ENCODE peak calls at places on chromosome 17, in six cellular contexts. One of them, this sample, is unnamed.

GRCh38 chr17:18181358-18181757 is 2.3 kb upstream of the ALKBH5 start:
- DNase-seq in SK-N-SH: no peak
- DNase-seq in H1: no peak
- DNase-seq in HepG2: no peak
- DNase-seq in HL-60: no peak
- DNase-seq in GM12878: no peak
- DNase-seq in this sample: peak; percentile 34

GRCh38 chr17:68456529-68457167 is 648 bp downstream of the WIPI1 start:
- DNase-seq in SK-N-SH: peak; percentile 83
- DNase-seq in HepG2: peak; percentile 92
- DNase-seq in GM12878: no peak
- DNase-seq in H1: peak; percentile 68
- DNase-seq in HL-60: peak; percentile 19
- DNase-seq in this sample: no peak

GRCh38 chr17:2057714-2058520 is 3.0 kb downstream of the HIC1 start:
- DNase-seq in SK-N-SH: no peak
- DNase-seq in HL-60: no peak
- DNase-seq in H1: peak; percentile 70
- DNase-seq in HepG2: no peak
- DNase-seq in GM12878: no peak
- DNase-seq in this sample: no peak

GRCh38 chr17:44646280-44646679 is 10.0 kb upstream of the MEIOC start:
- DNase-seq in HL-60: no peak
- DNase-seq in HepG2: no peak
- DNase-seq in H1: no peak
- DNase-seq in GM12878: no peak
- DNase-seq in SK-N-SH: no peak
- DNase-seq in this sample: no peak

GRCh38 chr17:10050597-10051101 is 145.6 kb upstream of the RCVRN start:
- DNase-seq in GM12878: peak; percentile 68
- DNase-seq in H1: no peak
- DNase-seq in HL-60: peak; percentile 64
- DNase-seq in HepG2: no peak
- DNase-seq in SK-N-SH: no peak
- DNase-seq in this sample: no peak

GRCh38 chr17:53707546-53707945 is 115.2 kb upstream of the KIF2B start:
- DNase-seq in HL-60: no peak
- DNase-seq in H1: no peak
- DNase-seq in SK-N-SH: no peak
- DNase-seq in GM12878: no peak
- DNase-seq in HepG2: no peak
- DNase-seq in this sample: no peak

GRCh38 chr17:1865252-1866037 is 35.6 kb downstream of the RPA1 start:
- DNase-seq in HL-60: peak; percentile 33
- DNase-seq in H1: peak; percentile 60
- DNase-seq in HepG2: peak; percentile 35
- DNase-seq in GM12878: no peak
- DNase-seq in SK-N-SH: peak; percentile 56
- DNase-seq in this sample: peak; percentile 47

GRCh38 chr17:64496786-64497564 is at the start of gene POLG2:
- DNase-seq in GM12878: peak; percentile 75
- DNase-seq in HepG2: peak; percentile 92
- DNase-seq in HL-60: peak; percentile 96
- DNase-seq in SK-N-SH: peak; percentile 96
- DNase-seq in H1: peak; percentile 94
- DNase-seq in this sample: peak; percentile 90

GRCh38 chr17:27939489-27940465 is 46.6 kb upstream of the LYRM9 start:
- DNase-seq in HepG2: no peak
- DNase-seq in GM12878: no peak
- DNase-seq in H1: no peak
- DNase-seq in SK-N-SH: no peak
- DNase-seq in HL-60: no peak
- DNase-seq in this sample: no peak

GRCh38 chr17:59845595-59846390 is 47.0 kb downstream of the TUBD1 start:
- DNase-seq in H1: no peak
- DNase-seq in HepG2: peak; percentile 89
- DNase-seq in GM12878: no peak
- DNase-seq in HL-60: peak; percentile 12
- DNase-seq in SK-N-SH: no peak
- DNase-seq in this sample: peak; percentile 28
- TF ChIP-seq GABPA in H1: no peak
- TF ChIP-seq GABPA in HepG2: no peak
- TF ChIP-seq GABPA in GM12878: no peak
- TF ChIP-seq GABPA in HL-60: no peak
- TF ChIP-seq GABPA in SK-N-SH: no peak
- TF ChIP-seq GABPA in this sample: no peak

GRCh38 chr17:5931611-5932010 is 138.6 kb upstream of the WSCD1 start:
- DNase-seq in H1: no peak
- DNase-seq in GM12878: no peak
- DNase-seq in SK-N-SH: no peak
- DNase-seq in HL-60: no peak
- DNase-seq in HepG2: no peak
- DNase-seq in this sample: no peak
- TF ChIP-seq GABPA in H1: no peak
- TF ChIP-seq GABPA in GM12878: no peak
- TF ChIP-seq GABPA in SK-N-SH: no peak
- TF ChIP-seq GABPA in HL-60: no peak
- TF ChIP-seq GABPA in HepG2: no peak
- TF ChIP-seq GABPA in this sample: no peak

DNA sequence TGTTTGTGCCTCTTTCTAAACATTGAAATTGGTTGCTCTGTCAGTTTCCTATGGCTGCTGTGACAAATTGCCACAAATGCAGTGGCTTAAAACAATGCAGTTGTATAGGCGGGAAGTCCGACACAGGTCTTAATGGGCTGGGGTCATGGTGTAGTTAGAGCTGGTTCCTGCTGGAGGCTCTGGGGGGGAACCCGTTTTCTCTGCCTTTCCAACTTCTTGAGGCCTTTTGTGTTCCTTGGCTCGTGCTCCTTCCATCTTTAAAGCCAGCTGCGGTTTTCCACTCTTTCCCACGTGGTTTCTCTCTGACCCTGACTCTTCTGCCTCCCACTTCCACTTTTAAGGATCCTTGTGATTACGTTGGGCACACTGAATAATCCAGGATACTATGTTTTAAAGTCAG is 12.5 kb downstream of the EPN2 start:
- DNase-seq in SK-N-SH: no peak
- DNase-seq in HL-60: no peak
- DNase-seq in GM12878: no peak
- DNase-seq in HepG2: no peak
- DNase-seq in H1: no peak
- DNase-seq in this sample: no peak
- TF ChIP-seq GABPA in SK-N-SH: no peak
- TF ChIP-seq GABPA in HL-60: no peak
- TF ChIP-seq GABPA in GM12878: no peak
- TF ChIP-seq GABPA in HepG2: no peak
- TF ChIP-seq GABPA in H1: no peak
- TF ChIP-seq GABPA in this sample: no peak

DNA sequence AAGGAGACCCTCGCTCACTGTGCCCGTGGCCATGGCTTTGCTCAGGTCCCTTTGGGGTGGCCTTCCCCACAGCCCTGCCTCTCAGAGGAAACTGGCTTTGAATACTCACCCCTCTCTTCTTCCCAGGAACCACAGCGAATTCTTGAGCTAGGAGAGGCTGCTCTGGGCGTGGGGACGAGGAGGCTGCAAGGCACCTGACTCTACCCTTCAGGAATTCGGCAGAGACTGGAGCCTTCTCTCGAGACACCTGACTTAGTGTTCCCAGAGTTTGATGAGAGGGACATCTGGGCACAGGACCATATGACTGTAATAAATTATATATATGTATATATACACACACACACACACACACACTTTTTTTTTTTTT is 6.2 kb downstream of the LLGL2 start:
- DNase-seq in HL-60: no peak
- DNase-seq in HepG2: no peak
- DNase-seq in GM12878: no peak
- DNase-seq in H1: no peak
- DNase-seq in SK-N-SH: no peak
- DNase-seq in this sample: no peak
- TF ChIP-seq GABPA in HL-60: no peak
- TF ChIP-seq GABPA in HepG2: no peak
- TF ChIP-seq GABPA in GM12878: no peak
- TF ChIP-seq GABPA in H1: no peak
- TF ChIP-seq GABPA in SK-N-SH: no peak
- TF ChIP-seq GABPA in this sample: no peak

GRCh38 chr17:80872999-80873951 is 118.4 kb upstream of the CHMP6 start:
- DNase-seq in SK-N-SH: no peak
- DNase-seq in HepG2: no peak
- DNase-seq in HL-60: no peak
- DNase-seq in H1: no peak
- DNase-seq in GM12878: no peak
- DNase-seq in this sample: no peak
- TF ChIP-seq GABPA in SK-N-SH: no peak
- TF ChIP-seq GABPA in HepG2: no peak
- TF ChIP-seq GABPA in HL-60: no peak
- TF ChIP-seq GABPA in H1: peak; percentile 47
- TF ChIP-seq GABPA in GM12878: no peak
- TF ChIP-seq GABPA in this sample: no peak

DNA sequence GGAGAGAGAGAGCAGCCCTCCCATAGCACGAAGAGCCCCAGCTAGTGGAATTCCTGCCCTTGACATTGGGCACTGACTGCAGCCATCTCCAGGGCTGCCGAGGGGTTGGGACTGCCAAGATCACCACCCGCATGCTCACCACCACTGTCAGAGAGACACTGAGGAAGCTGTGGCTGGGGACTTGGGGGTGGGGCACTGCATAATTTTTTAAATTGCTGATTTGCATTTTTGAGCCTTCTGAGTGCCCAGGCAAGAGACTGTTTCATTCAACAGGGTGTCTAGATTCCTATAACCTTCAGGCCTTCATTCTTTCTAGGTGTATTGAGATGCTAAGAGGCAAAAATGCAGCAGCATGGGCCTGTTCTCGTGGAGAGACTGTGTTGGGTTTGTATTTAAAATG is 9.0 kb upstream of the EPX start:
- DNase-seq in SK-N-SH: no peak
- DNase-seq in HepG2: no peak
- DNase-seq in GM12878: no peak
- DNase-seq in HL-60: no peak
- DNase-seq in H1: no peak
- DNase-seq in this sample: no peak
- TF ChIP-seq GABPA in SK-N-SH: no peak
- TF ChIP-seq GABPA in HepG2: no peak
- TF ChIP-seq GABPA in GM12878: no peak
- TF ChIP-seq GABPA in HL-60: no peak
- TF ChIP-seq GABPA in H1: no peak
- TF ChIP-seq GABPA in this sample: no peak

GRCh38 chr17:72714357-72714966 is 378.0 kb downstream of the SLC39A11 start:
- DNase-seq in HepG2: no peak
- DNase-seq in SK-N-SH: no peak
- DNase-seq in GM12878: no peak
- DNase-seq in HL-60: peak; percentile 59
- DNase-seq in H1: no peak
- DNase-seq in this sample: no peak
- TF ChIP-seq GABPA in HepG2: no peak
- TF ChIP-seq GABPA in SK-N-SH: no peak
- TF ChIP-seq GABPA in GM12878: no peak
- TF ChIP-seq GABPA in HL-60: no peak
- TF ChIP-seq GABPA in H1: no peak
- TF ChIP-seq GABPA in this sample: no peak

GRCh38 chr17:82385559-82386255 is 14.1 kb downstream of the UTS2R start:
- DNase-seq in SK-N-SH: no peak
- DNase-seq in H1: no peak
- DNase-seq in GM12878: no peak
- DNase-seq in HepG2: no peak
- DNase-seq in HL-60: no peak
- DNase-seq in this sample: no peak

GRCh38 chr17:82383411-82383810 is 11.8 kb downstream of the UTS2R start:
- DNase-seq in GM12878: no peak
- DNase-seq in H1: no peak
- DNase-seq in SK-N-SH: peak; percentile 70
- DNase-seq in HL-60: no peak
- DNase-seq in HepG2: no peak
- DNase-seq in this sample: no peak

GRCh38 chr17:82384051-82384729 is 12.6 kb downstream of the UTS2R start:
- DNase-seq in HL-60: no peak
- DNase-seq in GM12878: no peak
- DNase-seq in HepG2: peak; percentile 29
- DNase-seq in H1: no peak
- DNase-seq in SK-N-SH: peak; percentile 75
- DNase-seq in this sample: no peak

GRCh38 chr17:82386256-82386831 is 14.8 kb downstream of the UTS2R start:
- DNase-seq in HL-60: no peak
- DNase-seq in GM12878: no peak
- DNase-seq in HepG2: no peak
- DNase-seq in SK-N-SH: no peak
- DNase-seq in H1: no peak
- DNase-seq in this sample: no peak

GRCh38 chr17:82384730-82385429 is 13.3 kb downstream of the UTS2R start:
- DNase-seq in GM12878: no peak
- DNase-seq in H1: no peak
- DNase-seq in HepG2: peak; percentile 74
- DNase-seq in SK-N-SH: peak; percentile 59
- DNase-seq in HL-60: no peak
- DNase-seq in this sample: peak; percentile 23
- TF ChIP-seq GABPA in GM12878: no peak
- TF ChIP-seq GABPA in H1: peak; percentile 19
- TF ChIP-seq GABPA in HepG2: no peak
- TF ChIP-seq GABPA in SK-N-SH: no peak
- TF ChIP-seq GABPA in HL-60: no peak
- TF ChIP-seq GABPA in this sample: no peak

GRCh38 chr17:71276071-71276470 is 844.7 kb upstream of the SOX9 start:
- DNase-seq in H1: no peak
- DNase-seq in HL-60: no peak
- DNase-seq in HepG2: no peak
- DNase-seq in SK-N-SH: no peak
- DNase-seq in GM12878: no peak
- DNase-seq in this sample: no peak
- TF ChIP-seq GABPA in H1: no peak
- TF ChIP-seq GABPA in HL-60: no peak
- TF ChIP-seq GABPA in HepG2: no peak
- TF ChIP-seq GABPA in SK-N-SH: no peak
- TF ChIP-seq GABPA in GM12878: no peak
- TF ChIP-seq GABPA in this sample: no peak

This sample was measured in K562.